ENCODE peak calls at places on chromosomes 12 and 14, in nine cellular contexts. L, N, T, Z, J, X, P, E and R are unnamed samples.

GRCh38 chr12:128339121-128339520 is 72.2 kb downstream of the TMEM132C start:
- DNase-seq in L (no peak), N (no peak), T (no peak), Z (no peak), J (no peak), X (no peak), P (no peak), E (no peak), R (peak)

GRCh38 chr12:130634866-130635265 is 81.2 kb downstream of the RIMBP2 start:
- DNase-seq in L (no peak), N (no peak), T (no peak), Z (no peak), J (no peak), X (no peak), P (no peak), E (no peak), R (no peak)

GRCh38 chr14:98501335-98501734 is 770.7 kb downstream of the BCL11B start:
- DNase-seq in L (no peak), N (no peak), T (no peak), Z (no peak), J (no peak), X (peak), P (no peak), E (no peak), R (no peak)

GRCh38 chr14:37081220-37081619 is 91.2 kb downstream of the SLC25A21 start:
- DNase-seq in L (no peak), N (no peak), T (no peak), Z (no peak), J (no peak), X (peak), P (no peak), E (peak), R (no peak)

GRCh38 chr12:62536546-62536945 is 69.9 kb downstream of the MON2 start:
- DNase-seq in L (no peak), N (no peak), T (no peak), Z (no peak), J (no peak), X (no peak), P (no peak), E (no peak), R (no peak)

GRCh38 chr12:14777271-14777670 is 26.0 kb downstream of the WBP11 start:
- DNase-seq in L (no peak), N (no peak), T (no peak), Z (peak), J (no peak), X (peak), P (no peak), E (no peak), R (no peak)

GRCh38 chr14:61322011-61322798 is 826 bp downstream of the PRKCH start:
- DNase-seq in L (peak), N (no peak), T (no peak), Z (peak), J (no peak), X (peak), P (no peak), E (no peak), R (no peak)

GRCh38 chr12:109715310-109716091 is 1.9 kb downstream of the FAM222A start:
- DNase-seq in L (peak), N (no peak), T (peak), Z (peak), J (peak), X (no peak), P (no peak), E (no peak), R (peak)

GRCh38 chr12:7667025-7667575 is 1.4 kb upstream of the APOBEC1 start:
- DNase-seq in L (no peak), N (no peak), T (peak), Z (no peak), J (no peak), X (peak), P (no peak), E (no peak), R (no peak)

DNA sequence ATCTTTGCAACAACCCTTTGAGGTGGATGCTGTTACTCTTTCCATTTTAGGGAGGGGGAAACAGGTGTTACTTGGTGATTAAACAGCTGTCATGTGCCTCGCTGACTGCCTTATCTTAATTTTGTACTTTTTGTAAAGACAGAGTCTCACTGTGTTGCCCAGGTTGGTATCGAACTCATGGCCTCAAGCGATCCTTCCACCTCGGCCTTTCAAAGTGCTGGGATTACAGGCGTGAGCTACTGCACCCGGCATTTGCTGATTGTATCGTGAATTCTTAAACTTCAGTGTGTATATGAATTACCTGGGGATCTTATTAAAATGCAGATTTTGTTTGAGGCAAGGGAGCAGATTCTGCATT is 656 bp downstream of the PSMD9 start:
- DNase-seq in L (no peak), N (no peak), T (no peak), Z (no peak), J (no peak), X (no peak), P (no peak), E (no peak), R (no peak)
- TF ChIP-seq CTCF in L (no peak), N (no peak), T (no peak), Z (no peak), J (no peak), X (no peak), P (no peak), E (no peak), R (no peak)

GRCh38 chr12:44235674-44236073 is 399.8 kb downstream of the TMEM117 start:
- DNase-seq in L (no peak), N (no peak), T (no peak), Z (no peak), J (no peak), X (no peak), P (no peak), E (no peak), R (no peak)

GRCh38 chr12:44245932-44246331 is 410.1 kb downstream of the TMEM117 start:
- DNase-seq in L (no peak), N (no peak), T (no peak), Z (no peak), J (no peak), X (no peak), P (no peak), E (no peak), R (no peak)

DNA sequence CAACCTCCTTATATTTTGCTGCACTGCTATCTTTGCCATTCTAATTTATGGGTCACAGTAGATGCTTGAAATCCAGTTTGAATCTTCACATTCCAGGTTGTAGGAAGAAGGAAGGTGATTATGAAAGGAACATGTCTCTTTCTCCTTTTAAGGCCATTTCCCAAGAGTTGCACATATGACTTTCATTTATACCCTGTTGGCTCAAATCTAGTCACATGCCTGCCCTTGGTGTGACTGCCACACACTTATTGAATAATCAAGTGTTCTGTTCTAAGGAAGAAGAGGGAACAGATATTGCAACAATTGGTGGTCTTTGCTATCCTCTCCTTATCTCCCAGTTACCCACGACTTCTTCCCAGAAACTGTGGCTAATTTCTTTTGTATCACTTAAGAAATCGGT is 404.3 kb downstream of the TMEM117 start:
- DNase-seq in L (no peak), N (no peak), T (no peak), Z (no peak), J (no peak), X (no peak), P (no peak), E (no peak), R (no peak)
- TF ChIP-seq CTCF in L (no peak), N (no peak), T (no peak), Z (no peak), J (no peak), X (no peak), P (no peak), E (no peak), R (no peak)

DNA sequence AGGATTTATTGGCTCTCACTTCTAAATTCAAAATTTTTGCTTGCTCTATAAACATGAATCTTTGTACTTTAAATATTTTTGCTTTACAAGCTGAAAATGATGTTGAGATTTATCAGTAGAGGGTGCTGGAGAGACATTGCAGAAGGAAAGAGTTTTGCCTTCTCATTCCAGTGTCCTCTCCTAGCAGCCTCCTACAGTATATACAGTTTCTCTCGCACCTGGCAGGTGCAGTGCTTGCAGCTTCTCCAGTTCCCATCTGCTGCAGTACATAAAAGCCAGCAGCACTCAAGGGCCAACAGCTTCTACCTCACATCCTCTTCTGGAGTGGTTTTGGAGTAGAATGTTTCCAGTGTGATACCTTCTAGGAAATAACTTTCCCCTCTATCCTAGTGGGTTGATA is 601.8 kb upstream of the ATXN7L3B start:
- DNase-seq in L (no peak), N (no peak), T (peak), Z (no peak), J (no peak), X (peak), P (no peak), E (no peak), R (no peak)
- TF ChIP-seq CTCF in L (no peak), N (no peak), T (peak), Z (no peak), J (no peak), X (peak), P (peak), E (peak), R (peak)

DNA sequence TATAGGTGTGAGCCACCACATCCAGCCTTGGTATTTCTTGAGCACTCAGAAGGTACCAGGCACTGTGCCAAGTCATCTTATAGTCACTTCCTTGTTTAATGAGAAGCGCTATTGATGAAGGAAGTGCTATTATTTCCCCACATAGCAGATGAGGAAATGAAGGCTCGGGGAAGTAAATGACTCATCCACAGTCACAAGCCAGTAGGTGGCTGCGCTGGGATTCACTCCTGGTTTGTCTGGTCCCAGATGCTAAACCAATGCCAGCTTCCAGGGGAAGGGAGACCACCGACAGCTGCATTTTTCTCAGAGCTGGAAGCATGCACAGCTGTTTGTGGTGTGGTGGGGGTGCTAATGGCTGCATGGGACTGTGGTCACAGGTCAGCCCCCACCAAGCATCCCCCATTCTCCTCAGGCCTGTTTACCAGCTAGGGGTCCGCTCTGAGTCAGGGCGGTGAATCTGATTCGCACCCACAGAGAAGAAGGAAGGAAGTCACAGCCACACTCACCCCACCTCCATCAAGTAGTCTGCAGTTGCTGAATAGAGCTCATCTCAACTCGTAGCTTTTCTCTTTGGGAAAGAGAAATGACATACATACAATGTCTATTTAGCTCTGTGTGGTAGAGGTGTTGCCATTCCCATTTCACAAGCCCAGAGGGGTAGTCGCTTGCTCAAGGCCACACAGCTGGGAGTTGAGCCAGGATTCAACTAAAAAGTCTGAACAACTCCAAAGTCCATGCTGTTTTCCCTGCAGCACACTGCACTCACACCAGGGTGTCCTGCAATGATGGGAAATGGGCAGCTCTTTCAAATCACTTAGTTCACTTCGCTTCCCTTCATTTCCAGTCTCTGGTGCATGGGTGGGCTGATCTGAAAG is 6.3 kb upstream of the LTBP2 start:
- DNase-seq in L (no peak), N (no peak), T (no peak), Z (peak), J (no peak), X (peak), P (no peak), E (no peak), R (no peak)
- TF ChIP-seq CTCF in L (no peak), N (no peak), T (no peak), Z (no peak), J (no peak), X (no peak), P (no peak), E (peak), R (no peak)